ENCODE peak calls at places on chromosomes 16 and 17, in eight cellular contexts. X, W, N, D, K, U, H and G are unnamed samples.

GRCh38 chr17:13182450-13182849 is 164.6 kb upstream of the ELAC2 start:
- DNase-seq in D (no peak), N (no peak), U (no peak), K (no peak), X (no peak), H (no peak), W (no peak), G (peak; percentile 8)

GRCh38 chr16:424033-424622 is 1.3 kb upstream of the RAB11FIP3 start:
- DNase-seq in W (no peak), H (no peak), U (peak; percentile 94), N (peak; percentile 30), D (peak; percentile 96), X (peak; percentile 35), K (no peak), G (peak; percentile 60)

GRCh38 chr17:83135692-83136091 is 56.3 kb downstream of the METRNL start:
- DNase-seq in H (peak; percentile 43), U (no peak), D (peak; percentile 45), X (no peak), K (peak; percentile 38), W (no peak), N (no peak), G (peak; percentile 4)

GRCh38 chr16:85928411-85928820 is 29.5 kb downstream of the IRF8 start:
- DNase-seq in W (no peak), N (no peak), D (peak; percentile 82), H (no peak), K (no peak), U (no peak), X (no peak), G (peak; percentile 27)

GRCh38 chr17:74448774-74449173 is 16.9 kb downstream of the GPRC5C start:
- DNase-seq in N (no peak), D (no peak), U (no peak), K (no peak), X (no peak), W (no peak), H (peak; percentile 65), G (no peak)

GRCh38 chr17:55513885-55514590 is 2.8 kb upstream of the SMIM36 start:
- DNase-seq in W (peak; percentile 59), K (peak; percentile 73), X (peak; percentile 76), N (peak; percentile 84), U (peak; percentile 94), D (peak; percentile 81), H (no peak), G (peak; percentile 78)

GRCh38 chr17:40722146-40722720 is 18.7 kb upstream of the KRT24 start:
- DNase-seq in N (no peak), W (no peak), X (no peak), U (no peak), K (no peak), D (no peak), H (no peak), G (no peak)

GRCh38 chr16:11801481-11802021 is 4.5 kb upstream of the ZC3H7A start:
- DNase-seq in H (no peak), U (no peak), N (no peak), K (no peak), W (no peak), D (no peak), X (no peak), G (no peak)

GRCh38 chr16:25051446-25052160 is 36.4 kb upstream of the ARHGAP17 start:
- DNase-seq in N (no peak), W (no peak), K (no peak), U (no peak), X (no peak), H (no peak), D (no peak), G (no peak)

GRCh38 chr17:81928497-81929252 is 1.1 kb upstream of the MAFG start:
- DNase-seq in H (no peak), D (no peak), N (no peak), K (peak; percentile 80), U (no peak), W (no peak), X (no peak), G (no peak)

GRCh38 chr17:59300941-59301340 is 30.5 kb upstream of the YPEL2 start:
- DNase-seq in H (no peak), U (no peak), X (no peak), W (no peak), D (no peak), N (no peak), K (no peak), G (no peak)

GRCh38 chr17:79930077-79930785 is 91.0 kb upstream of the CBX4 start:
- DNase-seq in K (peak; percentile 85), W (no peak), N (no peak), H (no peak), X (no peak), D (no peak), U (no peak), G (no peak)

GRCh38 chr17:31489295-31490018 is 98.0 kb downstream of the RAB11FIP4 start:
- DNase-seq in N (peak; percentile 72), W (no peak), H (no peak), K (no peak), X (peak; percentile 92), U (no peak), D (no peak), G (peak; percentile 89)

GRCh38 chr17:81323411-81323868 is 28.3 kb upstream of the SLC38A10 start:
- DNase-seq in W (no peak), H (no peak), X (no peak), N (no peak), D (no peak), U (no peak), K (peak; percentile 86), G (no peak)

GRCh38 chr16:569445-570254 is at the start of gene PIGQ:
- DNase-seq in D (peak; percentile 84), K (peak; percentile 91), N (peak; percentile 70), W (no peak), H (peak; percentile 89), X (peak; percentile 64), U (peak; percentile 95), G (peak; percentile 63)

GRCh38 chr17:48301002-48301401 is 129.0 kb downstream of the SKAP1 start:
- DNase-seq in X (no peak), K (no peak), H (no peak), N (no peak), U (no peak), D (no peak), W (no peak), G (no peak)

GRCh38 chr16:4384497-4384896 is 12.8 kb downstream of the VASN start:
- DNase-seq in K (peak; percentile 89), X (no peak), D (no peak), H (peak; percentile 87), W (no peak), U (no peak), N (no peak), G (no peak)

GRCh38 chr16:68116256-68116853 is 31.2 kb downstream of the NFATC3 start:
- DNase-seq in X (no peak), N (no peak), U (no peak), H (no peak), W (no peak), K (no peak), D (no peak), G (no peak)

GRCh38 chr16:50120732-50121131 is 32.4 kb upstream of the TENT4B start:
- DNase-seq in W (no peak), K (no peak), N (no peak), X (no peak), U (no peak), D (no peak), H (no peak), G (no peak)
- TF ChIP-seq EP300 in W (no peak), K (no peak), N (no peak), X (no peak), U (no peak), D (no peak), H (no peak), G (no peak)

GRCh38 chr16:50274771-50275415 is 8.5 kb downstream of the ADCY7 start:
- DNase-seq in N (no peak), K (no peak), X (no peak), W (no peak), D (no peak), H (no peak), U (no peak), G (no peak)

GRCh38 chr16:50272111-50272571 is 5.8 kb downstream of the ADCY7 start:
- DNase-seq in D (peak; percentile 60), N (no peak), X (no peak), U (no peak), W (no peak), K (no peak), H (no peak), G (no peak)

GRCh38 chr16:50273888-50274770 is 7.8 kb downstream of the ADCY7 start:
- DNase-seq in D (no peak), N (no peak), W (peak; percentile 64), X (no peak), H (no peak), U (no peak), K (no peak), G (peak; percentile 60)

GRCh38 chr16:50272687-50273381 is 6.5 kb downstream of the ADCY7 start:
- DNase-seq in K (no peak), D (peak; percentile 57), W (no peak), H (no peak), N (no peak), U (no peak), X (no peak), G (no peak)

DNA sequence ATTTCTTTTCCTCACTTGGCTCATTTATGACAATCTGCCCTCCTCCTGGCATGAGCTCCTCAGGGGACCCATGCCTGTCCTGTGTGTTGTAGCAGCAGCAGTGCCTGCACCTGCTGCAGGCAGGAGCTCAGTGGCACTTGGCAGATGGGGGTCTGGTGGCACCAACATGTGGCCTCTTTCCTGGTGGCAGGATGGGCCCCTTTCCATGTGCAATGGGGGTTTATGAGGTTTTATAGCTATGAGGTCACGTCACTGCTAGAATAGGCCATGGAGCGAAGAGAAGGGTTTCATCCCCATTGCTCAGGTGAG is 7.0 kb downstream of the ADCY7 start:
- DNase-seq in H (no peak), X (no peak), N (no peak), K (no peak), W (no peak), U (no peak), D (no peak), G (no peak)
- H3K27ac ChIP-seq in H (peak overlapping the region; percentile 81), X (peak overlapping the region; percentile 74), N (no peak overlapping the region), K (no peak overlapping the region), W (peak overlapping the region; percentile 93), U (no peak overlapping the region), D (no peak overlapping the region), G (peak overlapping the region; percentile 61)

DNA sequence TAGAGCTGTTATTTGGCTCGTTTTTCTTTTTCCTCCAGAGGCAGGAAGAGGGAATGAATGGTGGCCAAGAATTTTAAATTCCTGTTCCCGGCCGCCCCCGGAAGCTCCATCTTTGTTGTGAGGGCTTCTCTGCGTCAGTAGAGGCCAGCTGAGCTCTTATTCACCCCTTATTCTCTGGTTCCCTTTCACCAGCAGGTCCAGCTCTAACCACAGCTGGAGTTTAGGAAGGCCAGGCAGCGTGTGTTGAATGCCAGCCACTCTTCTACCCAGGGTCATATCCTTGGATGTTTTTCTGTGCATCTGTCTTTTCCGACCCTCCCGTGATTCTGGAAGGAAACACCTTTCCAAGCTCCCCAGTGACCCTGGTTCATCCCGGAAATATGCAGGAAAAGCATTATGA is 570.5 kb downstream of the WWOX start:
- DNase-seq in X (no peak), W (no peak), N (no peak), D (no peak), H (no peak), U (no peak), K (no peak), G (no peak)
- TF ChIP-seq POLR2AphosphoS5 in X (no peak), W (no peak), N (no peak), D (no peak), H (no peak), U (no peak), K (no peak), G (no peak)

DNA sequence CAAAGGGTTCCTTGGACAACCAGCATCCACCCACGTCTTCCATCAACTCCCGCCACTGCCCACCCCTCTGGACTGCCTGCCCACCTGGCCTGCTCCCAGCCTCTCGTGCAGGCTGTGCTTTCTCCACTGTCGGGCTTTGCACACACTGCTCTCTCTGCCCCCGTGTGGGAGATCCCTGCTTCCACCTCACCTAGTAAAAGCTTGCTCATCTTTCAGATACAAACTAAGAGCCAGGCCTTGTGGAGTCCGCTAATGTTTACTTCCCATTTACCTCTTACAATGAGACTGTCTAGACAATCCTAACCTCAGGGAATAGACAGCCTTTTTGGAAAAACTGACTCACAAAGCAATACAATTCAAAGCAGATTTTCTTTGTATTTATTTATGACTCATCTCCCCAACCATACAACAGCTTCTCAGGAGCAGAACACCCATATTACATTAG is 67.6 kb downstream of the USP31 start:
- DNase-seq in D (no peak), N (no peak), H (no peak), W (no peak), X (no peak), U (no peak), K (peak; percentile 42), G (no peak)
- TF ChIP-seq EP300 in D (no peak), N (no peak), H (no peak), W (no peak), X (no peak), U (no peak), K (peak; percentile 37), G (no peak)